ENCODE peak calls at places on chromosomes 13 and 19, in five cellular contexts. X is left lung; R is NCI-H1105; L is cardiac muscle cell; O is effector memory CD8-positive, alpha-beta T cell. K is an unnamed sample.

GRCh38 chr13:65555973-65556372 is 1674.2 kb downstream of the PCDH9 start:
- DNase-seq in X (no peak), R (peak), L (no peak), O (no peak), K (no peak)

GRCh38 chr13:59230484-59231264 is 933.1 kb downstream of the DIAPH3 start:
- DNase-seq in X (no peak), R (no peak), L (no peak), O (no peak), K (no peak)

GRCh38 chr19:9130965-9131364 is 4.2 kb upstream of the OR7G3 start:
- DNase-seq in X (no peak), R (no peak), L (no peak), O (no peak), K (no peak)

GRCh38 chr13:98325724-98326123 is 148.7 kb upstream of the RNF113B start:
- DNase-seq in X (no peak), R (no peak), L (no peak), O (no peak), K (no peak)

GRCh38 chr19:40589723-40590429 is 11.3 kb upstream of the LTBP4 start:
- DNase-seq in X (no peak), R (no peak), L (no peak), O (no peak), K (no peak)

GRCh38 chr13:51154029-51154555 is 43.0 kb upstream of the C13orf42 start:
- DNase-seq in X (no peak), R (no peak), L (no peak), O (no peak), K (no peak)

GRCh38 chr13:87426737-87427136 is 244.4 kb upstream of the SLITRK5 start:
- DNase-seq in X (no peak), R (no peak), L (no peak), O (no peak), K (no peak)

GRCh38 chr13:70042193-70042592 is 65.4 kb upstream of the ATXN8OS start:
- DNase-seq in X (no peak), R (no peak), L (no peak), O (no peak), K (no peak)

GRCh38 chr19:35202722-35203674 is 25.5 kb downstream of the FAM187B start:
- DNase-seq in X (no peak), R (no peak), L (peak), O (no peak), K (no peak)

GRCh38 chr19:19423322-19423721 is 17.8 kb downstream of the GATAD2A start:
- DNase-seq in X (no peak), R (no peak), L (no peak), O (no peak), K (no peak)

GRCh38 chr19:861756-862528 is 2.5 kb downstream of the CFD start:
- DNase-seq in X (no peak), R (peak), L (peak), O (peak), K (no peak)

GRCh38 chr19:12695090-12695489 is 1.3 kb downstream of the FBXW9 start:
- DNase-seq in X (no peak), R (no peak), L (no peak), O (no peak), K (no peak)

GRCh38 chr13:100534147-100534818 is 54.3 kb downstream of the GGACT start:
- DNase-seq in X (no peak), R (no peak), L (no peak), O (no peak), K (no peak)

K was measured in gastrocnemius medialis.